ENCODE peak calls at places on chromosomes 1 and 21, in eight cellular contexts. J is brain microvascular endothelial cell; K is cardiac fibroblast; Q is skeletal muscle cell; S is astrocyte of the spinal cord; Y is keratinocyte; L is adrenal gland; G is naive thymus-derived CD4-positive, alpha-beta T cell. X is an unnamed sample.

GRCh38 chr1:153400244-153400643 is 9.4 kb upstream of the S100A8 start:
- DNase-seq in Q (no peak), G (no peak), S (no peak), Y (no peak), K (peak; percentile 3), J (no peak), L (no peak), X (no peak)

GRCh38 chr1:245585252-245585959 is 430.6 kb downstream of the KIF26B start:
- DNase-seq in Q (peak; percentile 56), Y (no peak), G (no peak), L (no peak), S (peak; percentile 87), J (peak; percentile 69), K (peak; percentile 69), X (peak; percentile 16)

GRCh38 chr1:89143484-89143883 is 17.6 kb upstream of the GBP2 start:
- DNase-seq in Q (no peak), L (no peak), Y (no peak), S (no peak), K (no peak), G (no peak), J (no peak), X (no peak)

GRCh38 chr1:8680628-8681316 is 136.7 kb downstream of the RERE start:
- DNase-seq in Q (no peak), G (no peak), K (no peak), L (no peak), S (no peak), Y (no peak), J (no peak), X (no peak)

GRCh38 chr1:76198452-76198851 is 123.9 kb downstream of the ST6GALNAC3 start:
- DNase-seq in Q (no peak), G (no peak), J (peak; percentile 5), L (no peak), Y (no peak), S (peak; percentile 1), K (no peak), X (no peak)

GRCh38 chr1:9181990-9182783 is 52.4 kb upstream of the H6PD start:
- DNase-seq in J (no peak), K (peak; percentile 64), S (peak; percentile 42), Y (peak; percentile 53), L (peak; percentile 59), G (no peak), Q (no peak), X (no peak)

GRCh38 chr1:228416217-228416971 is at the start of gene TRIM17:
- DNase-seq in Q (no peak), L (no peak), Y (no peak), K (peak; percentile 36), J (no peak), G (peak; percentile 15), S (peak; percentile 15), X (no peak)

GRCh38 chr1:158146739-158147138 is 34.0 kb upstream of the CD1D start:
- DNase-seq in Y (peak; percentile 96), Q (no peak), G (no peak), L (no peak), K (peak; percentile 27), J (no peak), S (no peak), X (no peak)

GRCh38 chr1:210251680-210252490 is 19.3 kb downstream of the SERTAD4 start:
- DNase-seq in K (no peak), G (no peak), Y (no peak), Q (no peak), J (no peak), L (no peak), S (no peak), X (no peak)

GRCh38 chr1:95233321-95233736 is 681 bp upstream of the RWDD3 start:
- DNase-seq in J (peak; percentile 14), S (no peak), K (peak; percentile 21), L (peak; percentile 67), Q (no peak), G (no peak), Y (no peak), X (no peak)

GRCh38 chr1:55650449-55650848 is 435.3 kb upstream of the USP24 start:
- DNase-seq in Y (no peak), L (no peak), S (peak; percentile 32), J (no peak), K (peak; percentile 53), G (no peak), Q (no peak), X (no peak)

GRCh38 chr1:205504311-205505075 is at the start of gene CDK18:
- DNase-seq in L (peak; percentile 91), J (no peak), S (no peak), G (peak; percentile 21), K (peak; percentile 64), Q (no peak), Y (peak; percentile 76), X (no peak)

GRCh38 chr21:35850542-35851103 is 209.7 kb downstream of the SETD4 start:
- DNase-seq in S (no peak), J (no peak), Q (no peak), Y (no peak), L (no peak), G (no peak), K (no peak), X (no peak)

GRCh38 chr1:30258876-30259275 is 464.5 kb downstream of the MATN1 start:
- DNase-seq in Q (no peak), Y (no peak), S (no peak), K (no peak), L (no peak), J (no peak), G (no peak), X (no peak)

GRCh38 chr21:45264146-45264918 is 23.4 kb downstream of the POFUT2 start:
- DNase-seq in L (no peak), G (no peak), S (no peak), Q (no peak), Y (no peak), K (no peak), J (no peak), X (no peak)

GRCh38 chr1:151007853-151008243 is 401 bp upstream of the PRUNE1 start:
- DNase-seq in L (no peak), K (no peak), G (no peak), J (no peak), Y (no peak), Q (no peak), S (no peak), X (no peak)
- H3K4me3 ChIP-seq in L (no peak overlapping the region), K (no peak overlapping the region), G (peak overlapping the region; percentile 88), J (peak overlapping the region; percentile 94), Y (peak overlapping the region; percentile 83), Q (peak overlapping the region; percentile 75), S (peak overlapping the region; percentile 23), X (peak overlapping the region; percentile 45)

DNA sequence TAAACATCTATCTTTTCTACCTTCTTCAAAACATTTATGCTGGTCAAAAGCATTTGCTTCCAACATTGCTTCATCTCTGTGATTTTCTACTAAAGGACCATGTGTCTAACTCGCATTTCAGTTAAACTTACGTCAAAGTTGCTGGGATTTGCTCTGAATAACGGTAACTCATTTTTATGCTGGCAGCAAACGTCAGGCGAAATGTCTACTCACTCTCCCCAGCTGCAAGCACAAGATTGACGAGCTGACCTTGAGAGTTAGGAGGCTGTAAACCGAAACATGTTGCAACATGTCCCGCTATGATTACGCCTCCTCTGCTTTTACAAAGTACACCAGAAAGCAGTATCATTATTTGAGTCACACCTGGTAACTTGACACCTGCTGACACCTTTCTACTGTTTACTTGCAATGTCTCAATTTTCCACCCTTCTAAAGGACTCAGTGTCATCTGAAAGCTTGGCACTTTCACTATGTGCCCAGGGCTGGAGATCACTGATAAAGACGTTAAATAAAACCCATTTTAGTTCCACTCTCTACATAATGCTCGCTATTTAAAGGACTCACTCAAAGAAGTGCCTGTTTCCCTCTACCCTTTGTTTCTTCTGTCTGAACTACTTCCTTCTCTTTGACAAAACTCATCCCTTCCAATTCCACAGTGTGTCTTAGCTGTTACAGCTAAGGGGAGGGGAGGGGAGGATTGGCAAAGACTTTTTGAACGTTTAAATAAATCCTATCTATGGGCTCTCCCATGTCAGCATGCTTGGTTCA is 111.9 kb downstream of the PTPN14 start:
- DNase-seq in Y (peak; percentile 99), Q (peak; percentile 87), K (peak; percentile 62), L (peak; percentile 87), S (peak; percentile 68), J (no peak), G (no peak), X (peak; percentile 76)
- H3K4me3 ChIP-seq in Y (peak overlapping the region; percentile 52), Q (no peak overlapping the region), K (no peak overlapping the region), L (no peak overlapping the region), S (no peak overlapping the region), J (no peak overlapping the region), G (peak overlapping the region; percentile 3), X (no peak overlapping the region)

GRCh38 chr1:75134939-75135828 is 996 bp downstream of the LHX8 start:
- DNase-seq in G (no peak), L (no peak), Q (no peak), S (peak; percentile 55), K (peak; percentile 5), J (no peak), Y (no peak), X (no peak)

GRCh38 chr1:75135829-75136142 is 1.6 kb downstream of the LHX8 start:
- DNase-seq in J (no peak), K (no peak), Y (no peak), L (no peak), Q (no peak), S (no peak), G (no peak), X (no peak)

GRCh38 chr1:75132421-75133381 is 1.5 kb upstream of the LHX8 start:
- DNase-seq in Y (no peak), Q (no peak), K (no peak), G (no peak), S (no peak), J (no peak), L (no peak), X (no peak)

GRCh38 chr1:75134656-75134938 is 409 bp downstream of the LHX8 start:
- DNase-seq in K (no peak), Q (no peak), G (no peak), L (no peak), J (no peak), Y (no peak), S (no peak), X (no peak)

DNA sequence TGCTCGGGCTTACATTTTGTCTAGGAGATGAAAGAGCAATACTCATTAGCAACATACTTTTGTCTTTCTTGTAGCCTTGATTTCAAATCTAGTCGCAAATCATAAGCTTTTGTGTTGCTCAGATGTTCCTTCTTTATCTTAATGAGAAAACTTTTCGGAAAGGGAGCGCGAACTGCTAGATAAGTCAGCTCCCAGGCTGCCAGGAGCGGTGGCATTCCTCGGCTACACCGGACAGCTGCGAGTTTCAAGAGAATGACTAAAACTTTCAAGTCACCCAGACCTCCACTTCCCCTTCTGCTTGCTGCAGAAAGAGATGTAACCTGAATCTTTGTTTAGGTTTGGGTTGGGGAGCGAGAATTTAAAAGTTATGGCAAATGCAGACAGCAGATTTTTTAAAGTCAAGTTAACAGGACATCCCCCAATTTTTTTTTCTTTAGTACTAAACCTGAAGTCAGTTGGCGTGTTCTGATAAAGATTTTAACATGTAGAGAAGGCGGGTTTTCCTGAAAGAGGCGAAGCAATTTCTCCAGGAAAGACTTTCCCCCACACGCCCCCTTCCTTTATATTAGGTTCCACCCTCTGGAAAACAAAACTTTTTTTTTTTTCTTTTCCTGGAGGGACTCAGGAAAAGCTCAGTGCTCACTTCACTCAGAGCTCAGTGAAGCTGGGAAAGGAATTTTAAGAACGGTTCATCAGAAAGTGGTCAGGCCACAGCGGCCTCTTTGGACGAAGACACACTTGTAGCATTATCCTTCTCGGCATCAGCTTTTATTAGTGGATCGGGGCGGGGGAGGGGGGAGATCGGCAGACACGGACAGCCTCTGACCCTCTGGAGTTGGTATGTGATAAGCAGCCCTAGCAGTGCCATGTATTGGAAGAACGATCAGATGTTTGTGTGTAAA is at the start of gene LHX8:
- DNase-seq in Y (no peak), G (no peak), Q (no peak), L (no peak), K (no peak), J (no peak), S (peak; percentile 16), X (no peak)
- H3K4me3 ChIP-seq in Y (peak within 1 kb of the TSS; percentile 27), G (no peak within 1 kb of the TSS), Q (no peak within 1 kb of the TSS), L (no peak within 1 kb of the TSS), K (peak within 1 kb of the TSS; percentile 27), J (no peak within 1 kb of the TSS), S (no peak within 1 kb of the TSS), X (peak within 1 kb of the TSS; percentile 32)

GRCh38 chr1:173478099-173478555 is 992 bp downstream of the PRDX6 start:
- DNase-seq in G (no peak), L (peak; percentile 82), K (peak; percentile 92), J (peak; percentile 60), S (peak; percentile 60), Y (no peak), Q (peak; percentile 80), X (no peak)
- H3K4me3 ChIP-seq in G (peak overlapping the region; percentile 67), L (peak overlapping the region; percentile 83), K (peak overlapping the region; percentile 83), J (peak overlapping the region; percentile 88), S (peak overlapping the region; percentile 79), Y (peak overlapping the region; percentile 89), Q (peak overlapping the region; percentile 96), X (peak overlapping the region; percentile 89)

X was measured in AG04450.